ENCODE peak calls at places on chromosomes 2 and 18, in ten cellular contexts. Y is pancreas, J is lower lobe of right lung, N is lung, Z is WTC11, R is fibroblast of pulmonary artery, W is upper lobe of right lung, T is coronary artery, L is heart left ventricle, Q is suprapubic skin. V is an unnamed sample.

GRCh38 chr2:1599301-1600085 is 144.8 kb downstream of the PXDN start:
- DNase-seq in W (peak; percentile 61), N (no peak), R (no peak), Q (no peak), L (no peak), Z (no peak), T (peak; percentile 64), J (no peak), Y (no peak), V (no peak)

GRCh38 chr18:21703241-21703820 is 1.2 kb downstream of the ABHD3 start:
- DNase-seq in L (no peak), Z (peak; percentile 17), W (no peak), J (no peak), T (no peak), Q (no peak), R (no peak), N (no peak), Y (no peak), V (peak; percentile 14)

GRCh38 chr2:219511547-219512325 is 2.5 kb upstream of the ASIC4 start:
- DNase-seq in L (no peak), Q (no peak), Y (no peak), Z (no peak), W (no peak), N (no peak), R (no peak), J (no peak), T (no peak), V (no peak)

GRCh38 chr2:146124741-146125140 is 1604.8 kb upstream of the ZEB2 start:
- DNase-seq in Y (no peak), L (no peak), J (no peak), Z (no peak), N (no peak), T (no peak), Q (no peak), R (peak; percentile 64), W (no peak), V (no peak)

GRCh38 chr2:81206216-81206615 is 901.7 kb upstream of the LRRTM1 start:
- DNase-seq in R (no peak), Y (no peak), L (no peak), Q (no peak), T (no peak), W (no peak), Z (no peak), J (no peak), N (no peak), V (no peak)

GRCh38 chr18:79782566-79783308 is 15.0 kb upstream of the KCNG2 start:
- DNase-seq in Z (no peak), T (no peak), W (peak; percentile 48), Q (peak; percentile 57), L (no peak), N (no peak), Y (peak; percentile 39), R (no peak), J (peak; percentile 31), V (no peak)

GRCh38 chr18:38369772-38370690 is 804.4 kb upstream of the CELF4 start:
- DNase-seq in R (no peak), J (no peak), W (no peak), T (no peak), Y (no peak), Z (no peak), L (no peak), N (no peak), Q (no peak), V (no peak)

GRCh38 chr2:172098650-172099471 is 3.8 kb downstream of the DLX2 start:
- DNase-seq in R (peak; percentile 57), Y (peak; percentile 78), Z (peak; percentile 46), W (no peak), T (peak; percentile 74), N (no peak), L (peak; percentile 61), Q (no peak), J (no peak), V (peak; percentile 60)

GRCh38 chr2:61436092-61436491 is 34.8 kb downstream of the USP34 start:
- DNase-seq in W (no peak), J (no peak), L (no peak), N (no peak), Y (no peak), R (no peak), Q (no peak), T (no peak), Z (no peak), V (no peak)

GRCh38 chr2:31125918-31126695 is 12.1 kb downstream of the GALNT14 start:
- DNase-seq in L (no peak), Z (no peak), T (no peak), J (no peak), N (no peak), Y (no peak), Q (no peak), W (no peak), R (no peak), V (no peak)

GRCh38 chr2:106885981-106886915 is at the start of gene ST6GAL2:
- DNase-seq in J (no peak), Y (peak; percentile 58), Z (peak; percentile 55), Q (no peak), L (no peak), R (no peak), T (peak; percentile 80), N (no peak), W (no peak), V (peak; percentile 39)

GRCh38 chr2:149595069-149595963 is 7.7 kb upstream of the MMADHC start:
- DNase-seq in L (no peak), Q (no peak), J (no peak), W (no peak), Z (no peak), R (peak; percentile 35), Y (no peak), N (no peak), T (no peak), V (no peak)
- TF ChIP-seq CTCF in L (no peak), Q (no peak), J (no peak), W (peak; percentile 20), Z (no peak), R (peak; percentile 57), Y (no peak), N (no peak), T (no peak), V (peak; percentile 65)

DNA sequence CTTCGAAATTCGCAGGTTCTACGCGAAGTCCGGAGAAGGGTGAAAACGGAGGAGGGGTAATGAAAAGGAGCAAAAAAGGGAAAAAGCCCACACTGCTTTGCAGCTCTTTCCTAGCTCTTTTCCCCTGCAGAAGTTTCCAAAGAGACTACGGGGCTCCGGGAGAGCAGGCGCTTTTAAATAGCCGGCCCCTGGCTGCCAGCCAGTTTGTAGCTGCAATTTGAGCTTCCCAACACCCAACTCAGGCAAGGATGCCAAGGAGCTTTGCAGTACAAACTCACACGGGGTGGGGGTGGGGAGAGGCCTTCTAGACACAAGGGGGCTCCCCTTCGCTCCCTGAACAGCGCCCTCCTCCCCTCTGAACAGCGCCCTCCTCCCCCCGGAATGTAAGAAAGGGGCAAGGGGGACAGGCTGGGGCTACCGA is at the start of gene IGFBP5:
- DNase-seq in Y (peak; percentile 79), R (peak; percentile 81), T (peak; percentile 92), Q (peak; percentile 93), J (peak; percentile 73), N (peak; percentile 76), Z (peak; percentile 70), W (peak; percentile 81), L (peak; percentile 89), V (peak; percentile 51)
- TF ChIP-seq CTCF in Y (no peak), R (no peak), T (no peak), Q (no peak), J (no peak), N (no peak), Z (no peak), W (no peak), L (no peak), V (peak; percentile 14)

GRCh38 chr2:163692611-163693482 is 43.0 kb downstream of the FIGN start:
- DNase-seq in R (no peak), W (no peak), L (no peak), N (no peak), Q (no peak), T (no peak), Y (no peak), Z (no peak), J (no peak), V (no peak)

GRCh38 chr2:163690896-163691295 is 44.9 kb downstream of the FIGN start:
- DNase-seq in Q (no peak), Y (no peak), N (no peak), R (no peak), W (no peak), Z (no peak), L (no peak), J (no peak), T (no peak), V (no peak)

GRCh38 chr2:163687213-163687612 is 48.6 kb downstream of the FIGN start:
- DNase-seq in J (no peak), L (no peak), Y (no peak), Q (no peak), R (no peak), N (no peak), W (no peak), T (no peak), Z (no peak), V (no peak)

GRCh38 chr2:163693484-163693883 is 42.3 kb downstream of the FIGN start:
- DNase-seq in W (no peak), N (no peak), J (no peak), T (no peak), Z (no peak), Y (no peak), R (no peak), Q (no peak), L (no peak), V (no peak)

GRCh38 chr2:163692081-163692480 is 43.7 kb downstream of the FIGN start:
- DNase-seq in R (no peak), Z (no peak), W (no peak), L (no peak), Y (no peak), T (no peak), J (no peak), N (no peak), Q (no peak), V (no peak)
- TF ChIP-seq CTCF in R (no peak), Z (no peak), W (no peak), L (no peak), Y (no peak), T (no peak), J (no peak), N (no peak), Q (no peak), V (no peak)

GRCh38 chr18:63888473-63889190 is 1.1 kb downstream of the SERPINB2 start:
- DNase-seq in W (no peak), J (no peak), Q (no peak), R (peak; percentile 18), Z (no peak), Y (no peak), L (no peak), T (no peak), N (no peak), V (no peak)

GRCh38 chr18:63890950-63891304 is 3.4 kb downstream of the SERPINB2 start:
- DNase-seq in J (no peak), W (no peak), Z (no peak), L (no peak), T (no peak), N (no peak), Q (no peak), R (peak; percentile 31), Y (no peak), V (no peak)

GRCh38 chr18:63889641-63890040 is 2.1 kb downstream of the SERPINB2 start:
- DNase-seq in Y (no peak), L (no peak), Q (no peak), N (no peak), J (no peak), Z (no peak), T (no peak), W (no peak), R (no peak), V (no peak)

GRCh38 chr18:63890226-63890949 is 2.9 kb downstream of the SERPINB2 start:
- DNase-seq in T (no peak), L (no peak), N (no peak), Q (no peak), Z (no peak), W (no peak), J (no peak), Y (no peak), R (no peak), V (no peak)

GRCh38 chr18:63887424-63887823 is at the start of gene SERPINB2:
- DNase-seq in N (no peak), J (no peak), Z (no peak), R (peak; percentile 22), Y (no peak), T (no peak), W (no peak), Q (no peak), L (no peak), V (no peak)
- TF ChIP-seq CTCF in N (no peak), J (no peak), Z (no peak), R (no peak), Y (no peak), T (no peak), W (no peak), Q (no peak), L (no peak), V (no peak)